ENCODE peak calls at places on chromosomes 7 and 10, in five cellular contexts. U, K, D, X and V are unnamed samples.

GRCh38 chr10:17836917-17837316 is 27.8 kb downstream of the MRC1 start:
- DNase-seq in U (peak), K (no peak), D (no peak), X (peak), V (peak)

GRCh38 chr10:22620140-22620857 is 94.1 kb downstream of the PIP4K2A start:
- DNase-seq in U (peak), K (no peak), D (peak), X (peak), V (no peak)

GRCh38 chr7:132138817-132139216 is 437.5 kb downstream of the PLXNA4 start:
- DNase-seq in U (no peak), K (no peak), D (no peak), X (peak), V (no peak)

GRCh38 chr10:105594301-105594700 is 953.2 kb downstream of the SORCS3 start:
- DNase-seq in U (no peak), K (no peak), D (no peak), X (peak), V (no peak)

GRCh38 chr10:77056650-77057049 is 581.0 kb downstream of the KCNMA1 start:
- DNase-seq in U (no peak), K (no peak), D (no peak), X (no peak), V (no peak)

GRCh38 chr7:24914465-24914859 is 65.5 kb downstream of the OSBPL3 start:
- DNase-seq in U (no peak), K (no peak), D (peak), X (no peak), V (no peak)

GRCh38 chr10:7797582-7797981 is 9.6 kb downstream of the ATP5F1C start:
- DNase-seq in U (peak), K (no peak), D (no peak), X (peak), V (no peak)

GRCh38 chr10:33330543-33331019 is 3.9 kb downstream of the NRP1 start:
- DNase-seq in U (peak), K (no peak), D (peak), X (peak), V (peak)

GRCh38 chr7:102424129-102424551 is 9.2 kb upstream of the ORAI2 start:
- DNase-seq in U (no peak), K (peak), D (peak), X (no peak), V (peak)

GRCh38 chr10:93039110-93039509 is 21.5 kb upstream of the CYP26C1 start:
- DNase-seq in U (no peak), K (no peak), D (no peak), X (no peak), V (no peak)

GRCh38 chr10:58807631-58808024 is 295.0 kb downstream of the BICC1 start:
- DNase-seq in U (peak), K (no peak), D (no peak), X (peak), V (no peak)

GRCh38 chr7:132680590-132680989 is 104.3 kb upstream of the PLXNA4 start:
- DNase-seq in U (no peak), K (no peak), D (peak), X (no peak), V (no peak)

GRCh38 chr7:102432476-102433318 is 678 bp upstream of the ORAI2 start:
- DNase-seq in U (no peak), K (no peak), D (peak), X (no peak), V (peak)

GRCh38 chr10:64537112-64537511 is 1015.9 kb downstream of the REEP3 start:
- DNase-seq in U (no peak), K (no peak), D (no peak), X (no peak), V (no peak)

GRCh38 chr10:69181433-69181832 is 1.4 kb downstream of the SUPV3L1 start:
- DNase-seq in U (no peak), K (no peak), D (no peak), X (no peak), V (no peak)

GRCh38 chr10:42975005-42975493 is 101.8 kb upstream of the RET start:
- DNase-seq in U (no peak), K (peak), D (no peak), X (no peak), V (no peak)

GRCh38 chr10:70679498-70679897 is 7.2 kb downstream of the ADAMTS14 start:
- DNase-seq in U (no peak), K (no peak), D (no peak), X (peak), V (no peak)

GRCh38 chr10:104139221-104139620 is 17.2 kb downstream of the SFR1 start:
- DNase-seq in U (peak), K (no peak), D (peak), X (no peak), V (no peak)

GRCh38 chr7:75699993-75700392 is 38.7 kb downstream of the HIP1 start:
- DNase-seq in U (no peak), K (no peak), D (no peak), X (no peak), V (no peak)

GRCh38 chr7:80876894-80877414 is 41.9 kb downstream of the SEMA3C start:
- DNase-seq in U (no peak), K (no peak), D (no peak), X (peak), V (peak)

GRCh38 chr7:159195926-159196325 is 51.3 kb upstream of the VIPR2 start:
- DNase-seq in U (no peak), K (no peak), D (no peak), X (no peak), V (no peak)

GRCh38 chr10:103854265-103854686 is 1.1 kb downstream of the SH3PXD2A start:
- DNase-seq in U (no peak), K (no peak), D (no peak), X (no peak), V (peak)

GRCh38 chr10:84138478-84139125 is 707 bp upstream of the GHITM start:
- DNase-seq in U (no peak), K (no peak), D (no peak), X (no peak), V (no peak)

GRCh38 chr7:86199881-86200280 is 443.8 kb upstream of the GRM3 start:
- DNase-seq in U (no peak), K (no peak), D (no peak), X (no peak), V (no peak)

GRCh38 chr7:51327287-51327717 is 10.7 kb upstream of the COBL start:
- DNase-seq in U (no peak), K (no peak), D (no peak), X (no peak), V (no peak)

GRCh38 chr10:89502556-89502955 is 32.8 kb downstream of the SLC16A12 start:
- DNase-seq in U (peak), K (no peak), D (no peak), X (peak), V (no peak)

GRCh38 chr10:19168584-19168983 is 120.0 kb downstream of the MALRD1 start:
- DNase-seq in U (peak), K (no peak), D (no peak), X (no peak), V (peak)

GRCh38 chr10:51063659-51064535 is 10.4 kb upstream of the PRKG1 start:
- DNase-seq in U (peak), K (no peak), D (peak), X (peak), V (no peak)

GRCh38 chr10:133357293-133358151 is at the start of gene FUOM:
- DNase-seq in U (peak), K (peak), D (peak), X (peak), V (peak)

GRCh38 chr7:95865716-95866371 is 93.5 kb downstream of the DYNC1I1 start:
- DNase-seq in U (peak), K (no peak), D (peak), X (peak), V (no peak)

GRCh38 chr10:97713351-97713827 is at the start of gene MARVELD1:
- DNase-seq in U (peak), K (peak), D (peak), X (peak), V (peak)

GRCh38 chr10:112955736-112956421 is 5.8 kb downstream of the TCF7L2 start:
- DNase-seq in U (peak), K (no peak), D (no peak), X (peak), V (no peak)
- TF ChIP-seq CTCF in U (no peak), K (no peak), D (no peak), X (no peak), V (no peak)

DNA sequence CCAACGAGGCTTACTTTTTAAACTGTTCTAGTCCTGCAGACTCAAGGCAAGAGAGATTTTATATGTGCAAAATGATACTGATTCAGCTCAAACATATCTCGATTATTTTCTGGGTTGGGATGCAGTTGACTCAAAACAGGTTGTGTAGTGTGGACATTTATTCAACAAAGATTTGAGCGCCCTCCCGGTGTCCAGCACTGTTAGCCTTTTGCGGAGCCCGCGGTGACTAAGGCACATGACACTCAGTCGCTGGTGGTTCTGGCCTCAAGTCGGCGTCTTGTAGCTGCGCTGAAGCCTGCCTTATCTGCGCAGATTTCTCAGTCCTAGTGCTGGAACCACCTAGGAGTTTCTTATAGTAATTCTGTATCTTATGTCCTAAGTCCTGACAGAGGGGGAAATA is 938 bp upstream of the CADPS2 start:
- DNase-seq in U (peak), K (peak), D (peak), X (peak), V (peak)
- TF ChIP-seq CTCF in U (no peak), K (no peak), D (no peak), X (peak), V (no peak)

GRCh38 chr7:141218941-141219340 is 145.1 kb downstream of the TMEM178B start:
- DNase-seq in U (no peak), K (no peak), D (no peak), X (no peak), V (no peak)

GRCh38 chr7:141225916-141226618 is 152.2 kb downstream of the TMEM178B start:
- DNase-seq in U (no peak), K (no peak), D (peak), X (no peak), V (no peak)

GRCh38 chr7:141217938-141218337 is 144.1 kb downstream of the TMEM178B start:
- DNase-seq in U (no peak), K (no peak), D (no peak), X (no peak), V (no peak)

GRCh38 chr7:141221007-141221612 is 147.2 kb downstream of the TMEM178B start:
- DNase-seq in U (peak), K (no peak), D (peak), X (no peak), V (peak)

GRCh38 chr7:141220263-141220662 is 146.4 kb downstream of the TMEM178B start:
- DNase-seq in U (peak), K (no peak), D (peak), X (peak), V (no peak)
- TF ChIP-seq CTCF in U (no peak), K (no peak), D (peak), X (peak), V (peak)

DNA sequence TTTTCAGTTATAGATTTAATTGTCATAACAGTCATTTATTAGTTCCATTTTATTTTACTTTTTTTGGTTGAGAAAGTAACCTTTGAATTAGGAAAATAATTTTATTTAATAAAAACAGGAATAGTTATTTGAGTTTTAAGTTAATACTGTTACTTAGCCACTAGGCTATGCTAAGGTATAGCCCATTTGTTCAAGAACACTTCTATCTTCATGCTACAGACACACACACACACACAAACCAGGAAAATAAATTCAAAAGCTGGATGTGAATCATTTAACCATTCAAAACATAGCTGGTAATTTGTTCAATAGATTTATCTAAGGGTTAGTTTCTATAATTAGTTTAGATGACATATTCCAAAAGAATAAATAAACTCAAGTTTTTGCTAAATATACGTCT is 148.4 kb downstream of the RNF133 start:
- DNase-seq in U (no peak), K (no peak), D (no peak), X (peak), V (no peak)
- TF ChIP-seq CTCF in U (no peak), K (no peak), D (peak), X (peak), V (no peak)

DNA sequence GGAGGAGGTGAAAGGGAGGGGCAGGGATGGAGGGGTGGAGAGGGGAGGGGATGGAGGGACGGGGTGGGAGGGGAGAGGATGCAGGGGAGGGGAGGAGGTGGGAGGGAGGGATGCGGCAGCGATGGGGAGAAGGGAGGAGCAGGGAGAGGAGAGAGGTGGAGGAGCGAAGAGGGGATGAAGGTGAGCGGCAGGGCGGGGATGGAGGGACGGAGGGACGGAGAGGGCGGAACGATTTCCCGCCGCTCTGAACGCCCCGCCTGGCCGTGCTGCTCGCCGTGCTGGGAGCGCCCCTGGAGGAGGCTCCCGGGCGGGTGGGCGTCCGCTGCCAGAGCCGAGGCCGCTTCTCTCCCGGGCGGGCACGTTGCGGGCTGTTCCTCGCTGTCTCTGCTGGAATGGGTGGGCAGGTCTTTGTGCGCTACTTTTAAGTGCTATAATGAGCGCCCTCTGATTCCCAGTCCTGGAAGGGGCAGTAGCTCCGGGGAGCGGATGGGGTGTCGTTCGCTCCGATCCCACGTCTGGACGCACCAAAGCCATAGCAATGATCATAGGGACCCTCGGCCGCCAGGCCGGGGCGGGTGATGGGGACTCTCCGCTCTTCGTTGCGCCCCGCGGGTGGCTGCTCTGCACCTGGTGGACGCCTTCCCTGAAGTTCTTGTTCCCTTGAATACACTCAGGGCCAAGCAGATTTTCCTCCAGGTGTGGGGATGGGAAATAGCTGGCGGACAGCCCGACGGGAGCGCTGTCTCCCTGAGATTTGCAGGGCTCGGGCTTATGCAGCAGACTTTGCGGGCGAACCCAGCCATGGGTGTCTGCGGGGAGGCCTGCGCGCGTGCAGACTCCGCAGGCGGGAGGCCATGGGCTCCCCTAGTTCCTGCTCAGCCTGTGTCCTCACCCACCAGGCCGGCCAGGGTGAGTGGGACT is 81.1 kb upstream of the CPXM2 start:
- DNase-seq in U (no peak), K (peak), D (no peak), X (no peak), V (peak)
- TF ChIP-seq CTCF in U (no peak), K (no peak), D (no peak), X (no peak), V (no peak)

DNA sequence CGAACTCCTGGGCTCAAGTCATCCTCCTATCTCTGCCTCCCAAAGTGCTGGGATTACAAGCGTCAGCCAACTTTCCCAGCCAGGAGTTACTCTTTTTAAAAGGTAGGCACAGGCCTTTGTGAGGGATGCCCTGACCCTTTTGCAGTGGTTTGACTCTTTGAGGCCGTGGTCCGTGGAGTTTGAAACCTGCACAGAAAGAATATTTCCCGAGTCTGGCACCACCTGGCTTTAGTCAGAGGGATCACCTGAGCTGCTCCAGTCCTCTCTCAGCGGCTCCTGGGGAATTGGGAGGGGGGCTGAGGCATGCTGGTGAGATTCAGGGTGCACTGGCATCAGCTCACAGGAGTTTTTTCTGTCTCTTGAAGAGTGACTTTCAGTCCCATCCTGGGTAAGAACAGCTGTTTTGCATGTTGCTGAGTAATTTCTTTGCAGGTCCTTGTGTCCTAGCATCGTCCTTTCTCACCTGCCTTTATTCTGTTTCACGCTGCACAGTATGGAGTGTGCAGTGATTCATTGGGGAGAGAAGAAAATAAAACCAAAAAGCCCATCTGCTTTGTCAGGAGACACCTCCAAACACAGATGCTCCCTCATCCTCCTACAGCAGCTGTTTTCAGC is 284.5 kb downstream of the CAMK1D start:
- DNase-seq in U (no peak), K (no peak), D (peak), X (no peak), V (no peak)
- TF ChIP-seq CTCF in U (no peak), K (no peak), D (no peak), X (no peak), V (no peak)

GRCh38 chr7:22979251-22979650 is 34.7 kb downstream of the HYCC1 start:
- DNase-seq in U (no peak), K (no peak), D (no peak), X (no peak), V (no peak)
- TF ChIP-seq CTCF in U (no peak), K (no peak), D (no peak), X (no peak), V (no peak)

DNA sequence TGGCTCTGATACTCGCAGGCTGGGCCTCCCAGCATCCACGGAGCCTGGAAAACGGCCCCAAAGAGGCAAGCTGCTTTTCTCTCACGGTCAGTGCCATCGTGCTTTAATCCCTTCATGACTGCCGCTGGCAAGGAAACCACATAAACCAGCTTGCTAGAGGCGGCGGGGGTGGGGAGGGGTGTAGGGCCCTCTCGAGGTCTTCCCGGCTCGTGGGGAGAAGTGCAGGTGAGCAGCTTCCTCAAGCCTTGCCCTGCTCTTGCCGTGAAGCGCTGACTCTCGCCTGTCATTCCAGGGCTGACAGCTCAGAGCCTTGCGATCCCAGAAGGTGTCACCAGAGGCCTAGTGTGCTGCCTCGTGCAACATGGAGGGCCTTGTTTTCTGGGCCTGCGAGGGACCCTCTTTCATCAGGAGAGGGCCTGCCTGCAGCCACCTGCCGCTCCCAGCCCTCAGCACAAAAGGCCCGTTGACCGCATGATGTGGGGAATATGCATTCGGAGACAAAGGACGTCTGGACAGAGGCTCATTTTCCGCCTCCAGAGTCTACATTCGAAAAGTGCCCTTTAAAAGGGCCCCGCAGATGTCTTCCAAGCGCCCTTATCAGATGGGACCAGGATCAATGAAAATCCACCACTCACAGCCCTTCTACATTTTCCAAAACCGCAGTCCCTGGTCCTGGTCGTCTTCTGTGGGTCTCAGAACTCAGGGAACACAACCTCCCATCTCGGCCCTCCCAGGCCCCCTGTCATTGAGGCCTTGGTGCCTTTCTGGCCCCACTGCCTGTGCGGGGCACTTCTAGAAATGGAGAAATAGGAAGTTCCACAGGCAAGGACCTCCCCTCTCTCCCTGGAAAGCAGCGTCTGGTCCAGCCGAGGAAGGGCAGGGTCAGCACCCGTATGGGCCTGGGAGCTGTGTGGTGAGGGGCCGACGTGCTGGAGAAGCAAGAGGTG is 58.7 kb downstream of the ZRANB1 start:
- DNase-seq in U (no peak), K (peak), D (no peak), X (peak), V (no peak)
- TF ChIP-seq CTCF in U (no peak), K (no peak), D (no peak), X (peak), V (no peak)

DNA sequence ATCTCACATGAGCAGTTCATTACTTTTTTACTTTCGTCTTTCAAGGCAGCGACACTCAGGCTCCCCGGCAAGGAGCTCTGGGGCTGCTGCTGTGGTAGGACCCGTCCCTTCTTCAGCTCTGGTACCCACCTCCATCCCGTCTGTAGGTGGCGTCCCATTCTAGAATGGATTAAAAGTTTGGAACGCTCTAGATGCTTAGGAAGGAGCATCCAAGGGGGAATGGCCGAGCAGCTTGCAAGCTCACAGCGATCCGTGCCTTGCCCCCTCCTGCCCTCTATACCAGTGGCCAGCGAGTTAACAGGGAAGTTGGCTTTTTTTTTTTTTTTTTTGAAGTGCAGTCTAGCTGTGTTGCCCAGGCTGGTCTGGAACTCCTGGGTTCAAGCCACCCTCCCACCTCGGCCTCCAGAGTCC is 22.8 kb upstream of the TTYH3 start:
- DNase-seq in U (peak), K (no peak), D (peak), X (no peak), V (no peak)
- TF ChIP-seq CTCF in U (no peak), K (no peak), D (peak), X (peak), V (peak)